ENCODE peak calls at places on chromosomes 5 and 9, in eight cellular contexts. P is NCI-H524, N is HTR-8/SVneo, T is fibroblast of villous mesenchyme, S is AG08396, K is aorta, L is ovary, Y is lower leg skin. E is an unnamed sample.
A peak's percentile ranks its signal among the peaks of the same experiment; 100 is the strongest.

GRCh38 chr5:171442287-171443042 is 23.0 kb downstream of the FGF18 start:
- DNase-seq in P (no peak), L (no peak), S (peak; percentile 43), K (no peak), Y (no peak), T (peak; percentile 32), N (no peak), E (no peak)

GRCh38 chr5:149125386-149125891 is 15.9 kb upstream of the ABLIM3 start:
- DNase-seq in T (no peak), K (no peak), Y (no peak), N (no peak), S (no peak), P (peak; percentile 30), L (no peak), E (peak; percentile 12)

GRCh38 chr5:154783774-154784460 is 28.7 kb downstream of the LARP1 start:
- DNase-seq in S (peak; percentile 33), N (no peak), K (no peak), T (peak; percentile 24), Y (no peak), P (no peak), L (no peak), E (no peak)

GRCh38 chr5:103617913-103618312 is 55.3 kb upstream of the NUDT12 start:
- DNase-seq in T (peak; percentile 17), P (no peak), K (no peak), N (no peak), S (no peak), L (no peak), Y (no peak), E (no peak)

GRCh38 chr9:137406085-137406773 is 16.7 kb downstream of the EXD3 start:
- DNase-seq in K (no peak), L (no peak), P (no peak), Y (no peak), N (no peak), S (no peak), T (no peak), E (no peak)

GRCh38 chr5:1875843-1876671 is 6.7 kb downstream of the IRX4 start:
- DNase-seq in N (no peak), K (no peak), S (no peak), Y (no peak), P (peak; percentile 44), L (no peak), T (no peak), E (no peak)

GRCh38 chr9:19894975-19895374 is 106.1 kb upstream of the SLC24A2 start:
- DNase-seq in K (no peak), S (peak; percentile 24), N (no peak), Y (no peak), P (no peak), L (peak; percentile 8), T (peak; percentile 48), E (peak; percentile 55)

GRCh38 chr5:174371600-174372094 is 326.1 kb downstream of the NSG2 start:
- DNase-seq in K (no peak), T (peak; percentile 11), Y (no peak), P (no peak), S (no peak), N (peak; percentile 52), L (no peak), E (peak; percentile 39)

GRCh38 chr5:121962347-121962670 is 534 bp downstream of the SRFBP1 start:
- DNase-seq in Y (no peak), T (no peak), N (no peak), K (no peak), P (no peak), L (no peak), S (no peak), E (no peak)

GRCh38 chr5:21831145-21831787 is 1021.9 kb downstream of the CDH12 start:
- DNase-seq in L (no peak), T (no peak), P (no peak), S (no peak), N (no peak), Y (no peak), K (no peak), E (no peak)

GRCh38 chr9:82600536-82601271 is 462.2 kb downstream of the RASEF start:
- DNase-seq in T (no peak), Y (no peak), N (no peak), L (no peak), K (no peak), P (no peak), S (no peak), E (no peak)

GRCh38 chr5:122126711-122127385 is 2.5 kb upstream of the ZNF474 start:
- DNase-seq in S (no peak), K (peak; percentile 52), T (peak; percentile 46), L (peak; percentile 22), P (no peak), N (no peak), Y (peak; percentile 38), E (peak; percentile 54)

GRCh38 chr9:136757328-136757727 is 715 bp downstream of the LCN8 start:
- DNase-seq in S (no peak), K (no peak), N (no peak), L (no peak), T (no peak), Y (no peak), P (no peak), E (no peak)

GRCh38 chr9:14127656-14128055 is 186.3 kb downstream of the NFIB start:
- DNase-seq in T (no peak), K (no peak), N (no peak), P (no peak), L (no peak), Y (no peak), S (no peak), E (no peak)

GRCh38 chr5:74624931-74625505 is 15.5 kb downstream of the ENC1 start:
- DNase-seq in P (no peak), S (no peak), Y (no peak), N (no peak), K (no peak), L (no peak), T (no peak), E (no peak)

GRCh38 chr9:35736201-35736633 is 3.8 kb downstream of the CREB3 start:
- DNase-seq in Y (no peak), P (peak; percentile 77), L (no peak), N (peak; percentile 42), T (peak; percentile 83), S (peak; percentile 73), K (peak; percentile 71), E (peak; percentile 82)

GRCh38 chr5:128920345-128921215 is 44.7 kb upstream of the SLC27A6 start:
- DNase-seq in N (no peak), T (peak; percentile 78), Y (no peak), L (no peak), P (no peak), K (no peak), S (no peak), E (peak; percentile 7)

GRCh38 chr9:20662156-20662555 is 21.9 kb upstream of the FOCAD start:
- DNase-seq in P (peak; percentile 77), L (no peak), Y (no peak), S (no peak), N (no peak), K (no peak), T (no peak), E (no peak)

GRCh38 chr9:112917027-112917986 is 26.6 kb upstream of the SLC46A2 start:
- DNase-seq in S (no peak), K (no peak), N (no peak), T (no peak), L (no peak), P (no peak), Y (no peak), E (no peak)